ENCODE peak calls at places on chromosomes 16 and 17, in four cellular contexts. R, M, F and J are unnamed samples.

GRCh38 chr17:14068542-14069250 is 608 bp upstream of the COX10 start:
- DNase-seq in R (no peak), M (no peak), F (no peak), J (no peak)

GRCh38 chr16:46947900-46948547 is 25.4 kb downstream of the DNAJA2 start:
- DNase-seq in R (peak; percentile 71), M (peak; percentile 51), F (peak; percentile 32), J (peak; percentile 72)

GRCh38 chr17:62193297-62193696 is 128.2 kb upstream of the MED13 start:
- DNase-seq in R (no peak), M (no peak), F (no peak), J (no peak)

GRCh38 chr17:52648995-52649394 is 490.5 kb upstream of the CA10 start:
- DNase-seq in R (no peak), M (no peak), F (no peak), J (no peak)

GRCh38 chr17:63489291-63489690 is 12.4 kb downstream of the ACE start:
- DNase-seq in R (no peak), M (no peak), F (no peak), J (no peak)

GRCh38 chr17:12521416-12521815 is 144.3 kb upstream of the MYOCD start:
- DNase-seq in R (no peak), M (no peak), F (no peak), J (no peak)

GRCh38 chr16:87740441-87740840 is 25.3 kb downstream of the KLHDC4 start:
- DNase-seq in R (no peak), M (no peak), F (no peak), J (no peak)

GRCh38 chr17:62995377-62995885 is 29.4 kb downstream of the TANC2 start:
- DNase-seq in R (peak; percentile 20), M (peak; percentile 64), F (no peak), J (peak; percentile 69)

GRCh38 chr16:71895679-71896385 is 501 bp downstream of the IST1 start:
- DNase-seq in R (no peak), M (peak; percentile 49), F (no peak), J (peak; percentile 50)

GRCh38 chr17:29299031-29299430 is 5.1 kb upstream of the NUFIP2 start:
- DNase-seq in R (no peak), M (no peak), F (no peak), J (no peak)

GRCh38 chr17:29155235-29155965 is 24.8 kb downstream of the MYO18A start:
- DNase-seq in R (peak; percentile 85), M (peak; percentile 81), F (no peak), J (no peak)

GRCh38 chr16:88329726-88330700 is 52.7 kb upstream of the ZNF469 start:
- DNase-seq in R (no peak), M (no peak), F (no peak), J (no peak)

GRCh38 chr16:72876221-72876620 is 171.7 kb downstream of the ZFHX3 start:
- DNase-seq in R (no peak), M (no peak), F (peak; percentile 1), J (no peak)

GRCh38 chr17:26773189-26774188 is 520.4 kb upstream of the WSB1 start:
- DNase-seq in R (no peak), M (no peak), F (no peak), J (no peak)

GRCh38 chr17:76887809-76888208 is 19.6 kb downstream of the MGAT5B start:
- DNase-seq in R (no peak), M (peak; percentile 59), F (no peak), J (peak; percentile 43)

GRCh38 chr17:74446551-74447500 is 14.9 kb downstream of the GPRC5C start:
- DNase-seq in R (no peak), M (no peak), F (no peak), J (no peak)

GRCh38 chr16:2598133-2598641 is 60.4 kb downstream of the PDPK1 start:
- DNase-seq in R (no peak), M (no peak), F (no peak), J (no peak)

GRCh38 chr16:23803591-23804123 is 32.1 kb upstream of the PRKCB start:
- DNase-seq in R (peak; percentile 43), M (peak; percentile 86), F (no peak), J (peak; percentile 83)

GRCh38 chr17:39973496-39973895 is 7.1 kb upstream of the PSMD3 start:
- DNase-seq in R (no peak), M (no peak), F (no peak), J (no peak)

GRCh38 chr16:71900336-71900735 is 5.0 kb downstream of the IST1 start:
- DNase-seq in R (no peak), M (no peak), F (no peak), J (peak; percentile 21)

GRCh38 chr17:57117798-57118197 is 32.8 kb downstream of the AKAP1 start:
- DNase-seq in R (no peak), M (no peak), F (no peak), J (no peak)

GRCh38 chr17:49730078-49730786 is 22.5 kb upstream of the SLC35B1 start:
- DNase-seq in R (no peak), M (no peak), F (no peak), J (no peak)

GRCh38 chr16:84266451-84266850 is 26.6 kb upstream of the KCNG4 start:
- DNase-seq in R (peak; percentile 90), M (peak; percentile 88), F (peak; percentile 21), J (peak; percentile 91)

GRCh38 chr17:75352079-75352569 is 53.4 kb downstream of the GRB2 start:
- DNase-seq in R (no peak), M (peak; percentile 43), F (no peak), J (peak; percentile 78)

GRCh38 chr17:49836111-49837030 is 11.5 kb downstream of the TAC4 start:
- DNase-seq in R (peak; percentile 67), M (no peak), F (no peak), J (no peak)

GRCh38 chr17:3740611-3741073 is 16.9 kb downstream of the HASPIN start:
- DNase-seq in R (no peak), M (no peak), F (no peak), J (no peak)

GRCh38 chr16:85415196-85415988 is 197.7 kb upstream of the GSE1 start:
- DNase-seq in R (no peak), M (no peak), F (no peak), J (no peak)

GRCh38 chr16:17258077-17258599 is 212.6 kb downstream of the XYLT1 start:
- DNase-seq in R (no peak), M (no peak), F (no peak), J (no peak)

GRCh38 chr16:31177136-31177535 is 2.8 kb upstream of the FUS start:
- DNase-seq in R (no peak), M (no peak), F (no peak), J (no peak)

GRCh38 chr17:72334205-72334604 is 213.4 kb downstream of the SOX9 start:
- DNase-seq in R (no peak), M (no peak), F (no peak), J (no peak)

GRCh38 chr17:67168485-67168884 is 76.5 kb downstream of the HELZ start:
- DNase-seq in R (no peak), M (no peak), F (no peak), J (no peak)

GRCh38 chr17:7587420-7587786 is 2.5 kb downstream of the SOX15 start:
- DNase-seq in R (no peak), M (no peak), F (no peak), J (no peak)

GRCh38 chr16:2497116-2497630 is 16.6 kb upstream of the ATP6V0C start:
- DNase-seq in R (no peak), M (peak; percentile 85), F (no peak), J (no peak)

GRCh38 chr17:7191571-7192270 is 12.6 kb upstream of the ASGR1 start:
- DNase-seq in R (peak; percentile 50), M (peak; percentile 47), F (no peak), J (peak; percentile 94)

DNA sequence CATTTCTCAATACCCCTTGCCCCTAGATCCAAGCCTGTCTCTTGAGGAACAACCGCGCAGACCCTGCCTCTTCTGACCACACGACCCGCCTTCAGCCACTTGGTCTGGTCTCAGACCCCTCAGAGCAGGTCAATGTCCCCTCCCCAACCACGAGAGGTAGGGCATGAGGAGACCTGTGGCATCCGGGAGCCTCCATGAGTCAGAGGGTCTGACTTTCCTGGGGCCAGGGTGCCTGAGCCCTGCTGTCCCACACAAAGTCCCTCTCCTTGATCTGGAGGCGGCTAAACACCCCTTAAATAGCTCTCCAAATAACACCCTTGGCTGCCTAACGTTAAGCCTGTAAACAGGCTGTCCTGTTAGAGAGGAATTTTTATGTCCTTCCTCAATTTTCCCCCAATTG is 5.1 kb downstream of the CARMIL2 start:
- DNase-seq in R (no peak), M (no peak), F (no peak), J (no peak)
- H3K27me3 ChIP-seq in R (peaks cover 18% of the 10 kb centered on the region), M (peaks cover 8% of the 10 kb centered on the region), F (no peaks in the 10 kb centered on the region), J (peaks cover 87% of the 10 kb centered on the region)

DNA sequence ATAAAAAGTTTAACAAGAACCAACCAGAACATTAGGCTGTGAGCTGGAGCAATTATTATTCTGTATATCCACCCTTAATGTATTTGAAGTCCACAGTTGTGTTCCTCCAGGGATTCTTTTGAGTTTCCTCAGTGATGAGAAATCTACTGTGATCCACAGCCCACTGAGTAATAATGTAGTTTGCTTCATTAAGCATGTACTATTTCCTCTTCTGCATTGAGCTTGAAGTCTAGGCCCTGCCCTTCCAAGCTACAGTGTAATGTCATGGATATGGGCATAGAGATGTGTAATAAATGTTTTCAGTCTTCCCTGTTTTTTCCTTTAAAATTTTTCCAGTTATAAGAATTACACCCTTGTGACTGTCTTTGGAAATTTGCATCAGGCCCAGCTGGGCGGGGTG is 36.4 kb upstream of the SLC12A3 start:
- DNase-seq in R (no peak), M (no peak), F (no peak), J (no peak)
- TF ChIP-seq JUNB in R (no peak), M (no peak), F (no peak), J (no peak)

GRCh38 chr17:82943751-82944150 is 103.9 kb upstream of the ZNF750 start:
- DNase-seq in R (no peak), M (no peak), F (no peak), J (no peak)
- H3K36me3 ChIP-seq in R (peaks cover 20% of the 10 kb centered on the region), M (peaks cover 59% of the 10 kb centered on the region), F (peaks cover 9% of the 10 kb centered on the region), J (peaks cover 25% of the 10 kb centered on the region)

GRCh38 chr17:34596897-34597296 is 17.5 kb downstream of the TMEM132E start:
- DNase-seq in R (no peak), M (no peak), F (no peak), J (no peak)

GRCh38 chr17:34601431-34601830 is 22.0 kb downstream of the TMEM132E start:
- DNase-seq in R (no peak), M (no peak), F (no peak), J (no peak)

GRCh38 chr17:34603974-34604373 is 24.6 kb downstream of the TMEM132E start:
- DNase-seq in R (no peak), M (no peak), F (no peak), J (no peak)

GRCh38 chr17:34598161-34598776 is 18.9 kb downstream of the TMEM132E start:
- DNase-seq in R (peak; percentile 81), M (peak; percentile 47), F (no peak), J (peak; percentile 71)
- H3K27me3 ChIP-seq in R (no peaks in the 10 kb centered on the region), M (peaks cover 3% of the 10 kb centered on the region), F (no peaks in the 10 kb centered on the region), J (no peaks in the 10 kb centered on the region)